ENCODE peak calls at places on chromosomes 12 and 14, in nine cellular contexts. A is NCI-H2081; O is stomach; L is hippocampal formation; Q is ecto neural progenitor cell; M is PC-3; J is stimulated activated CD4-positive, alpha-beta T cell treated with anti-CD3 and anti-CD28 coated beads, Interleukin-2, amount 100 ng/mL, for 48 hours; S is HuH-7; D is C1 segment of cervical spinal cord. Y is an unnamed sample.

GRCh38 chr12:11174022-11174421 is 3.0 kb downstream of the SMIM10L1 start:
- DNase-seq in A (peak; percentile 45), L (no peak), Q (no peak), J (no peak), D (no peak), O (no peak), M (no peak), S (no peak), Y (no peak)

GRCh38 chr14:103521438-103521961 is 1.1 kb downstream of the CKB start:
- DNase-seq in A (peak; percentile 44), O (peak; percentile 67), S (no peak), M (peak; percentile 32), Q (no peak), L (peak; percentile 66), J (no peak), D (no peak), Y (peak; percentile 58)

GRCh38 chr12:67155863-67156262 is 113.3 kb upstream of the CAND1 start:
- DNase-seq in J (no peak), S (no peak), O (no peak), D (no peak), M (peak; percentile 53), Q (no peak), A (no peak), L (no peak), Y (no peak)

GRCh38 chr12:43740511-43741100 is 18.0 kb downstream of the PUS7L start:
- DNase-seq in A (no peak), S (no peak), M (no peak), O (no peak), D (no peak), J (no peak), Q (no peak), L (no peak), Y (no peak)

GRCh38 chr12:100798799-100799198 is 4.2 kb downstream of the ANO4 start:
- DNase-seq in S (no peak), A (no peak), O (no peak), Q (no peak), M (no peak), L (no peak), D (no peak), J (no peak), Y (no peak)

GRCh38 chr12:27462151-27462694 is 15.7 kb downstream of the SMCO2 start:
- DNase-seq in J (no peak), D (no peak), A (no peak), O (no peak), L (no peak), S (no peak), M (peak; percentile 73), Q (no peak), Y (no peak)

GRCh38 chr14:68563256-68564131 is 229.4 kb downstream of the ZFP36L1 start:
- DNase-seq in S (no peak), M (peak; percentile 30), O (peak; percentile 42), A (no peak), L (no peak), J (no peak), D (no peak), Q (no peak), Y (no peak)

GRCh38 chr12:58640314-58640713 is 280.0 kb downstream of the LRIG3 start:
- DNase-seq in D (no peak), A (no peak), L (no peak), S (no peak), M (peak; percentile 21), J (no peak), Q (no peak), O (no peak), Y (no peak)

GRCh38 chr14:70045715-70046535 is 142.8 kb downstream of the SLC8A3 start:
- DNase-seq in O (peak; percentile 86), D (peak; percentile 32), M (peak; percentile 82), L (peak; percentile 56), J (peak; percentile 13), A (peak; percentile 29), S (peak; percentile 70), Q (peak; percentile 84), Y (peak; percentile 79)

GRCh38 chr12:116773276-116773731 is 35.2 kb downstream of the RNFT2 start:
- DNase-seq in J (no peak), L (no peak), O (no peak), D (no peak), Q (no peak), S (no peak), M (peak; percentile 47), A (no peak), Y (no peak)

GRCh38 chr12:12883369-12884001 is 7.9 kb upstream of the GPRC5A start:
- DNase-seq in J (no peak), D (no peak), M (peak; percentile 88), Q (no peak), O (peak; percentile 47), L (no peak), S (no peak), A (no peak), Y (no peak)

GRCh38 chr14:29078810-29079522 is 312.4 kb downstream of the FOXG1 start:
- DNase-seq in A (no peak), Q (no peak), L (no peak), J (no peak), D (no peak), S (no peak), O (no peak), M (no peak), Y (no peak)

GRCh38 chr12:55931780-55932545 is 1.0 kb downstream of the DGKA start:
- DNase-seq in O (peak; percentile 61), S (peak; percentile 74), M (no peak), D (peak; percentile 28), J (no peak), A (peak; percentile 40), Q (peak; percentile 83), L (peak; percentile 42), Y (no peak)

GRCh38 chr12:61422786-61423185 is 837.4 kb upstream of the USP15 start:
- DNase-seq in J (no peak), A (no peak), O (no peak), M (no peak), Q (no peak), D (no peak), L (no peak), S (no peak), Y (no peak)

GRCh38 chr14:35138585-35138984 is 16.2 kb downstream of the PRORP start:
- DNase-seq in S (no peak), L (no peak), M (no peak), Q (no peak), J (no peak), O (no peak), D (no peak), A (no peak), Y (no peak)

GRCh38 chr12:105706321-105706972 is 376.0 kb downstream of the C12orf75 start:
- DNase-seq in M (peak; percentile 66), A (no peak), J (no peak), Q (no peak), D (no peak), L (no peak), O (no peak), S (no peak), Y (no peak)

GRCh38 chr12:67704071-67704470 is 55.5 kb downstream of the DYRK2 start:
- DNase-seq in D (no peak), O (no peak), M (no peak), J (no peak), S (no peak), Q (no peak), L (no peak), A (no peak), Y (no peak)

GRCh38 chr12:3601466-3602150 is 110.6 kb downstream of the PRMT8 start:
- DNase-seq in Q (no peak), L (no peak), A (peak; percentile 8), D (no peak), M (no peak), O (no peak), J (no peak), S (no peak), Y (no peak)

GRCh38 chr12:9940370-9940769 is 8.2 kb upstream of the CLEC2A start:
- DNase-seq in S (no peak), A (no peak), Q (no peak), J (no peak), L (no peak), D (no peak), O (no peak), M (peak; percentile 35), Y (no peak)

GRCh38 chr14:41229824-41230223 is 376.9 kb upstream of the LRFN5 start:
- DNase-seq in O (no peak), A (no peak), J (no peak), S (no peak), L (no peak), D (no peak), M (no peak), Q (no peak), Y (no peak)

GRCh38 chr12:64039285-64039871 is 182.7 kb downstream of the KICS2 start:
- DNase-seq in J (no peak), L (no peak), D (peak; percentile 4), S (no peak), Q (no peak), O (peak; percentile 64), A (peak; percentile 97), M (no peak), Y (peak; percentile 86)

GRCh38 chr12:30100736-30101135 is 317.0 kb upstream of the TMTC1 start:
- DNase-seq in S (no peak), J (no peak), A (no peak), O (no peak), M (no peak), Q (no peak), L (no peak), D (no peak), Y (no peak)